ENCODE peak calls at places on chromosomes 5 and 9, in four cellular contexts. C is Ammon's horn, O is GM23248, F is posterior vena cava. D is an unnamed sample.
A peak's percentile ranks its signal among the peaks of the same experiment; 100 is the strongest.

GRCh38 chr5:127878174-127878750 is 175.1 kb downstream of the CCDC192 start:
- DNase-seq in C (peak; percentile 42), O (peak; percentile 64), F (no peak), D (no peak)

GRCh38 chr5:96159076-96159475 is 197.4 kb upstream of the ELL2 start:
- DNase-seq in C (no peak), O (no peak), F (no peak), D (no peak)

GRCh38 chr9:137434498-137435380 is 6.4 kb downstream of the ENTPD8 start:
- DNase-seq in C (no peak), O (no peak), F (peak; percentile 78), D (no peak)

GRCh38 chr5:173642895-173643481 is 26.5 kb upstream of the BOD1 start:
- DNase-seq in C (no peak), O (no peak), F (no peak), D (no peak)

GRCh38 chr9:16871358-16872151 is 1.1 kb upstream of the BNC2 start:
- DNase-seq in C (peak; percentile 55), O (peak; percentile 82), F (peak; percentile 92), D (no peak)

GRCh38 chr5:113084402-113085083 is 107.9 kb downstream of the DCP2 start:
- DNase-seq in C (no peak), O (no peak), F (no peak), D (no peak)

GRCh38 chr9:93678199-93679019 is 102.0 kb downstream of the PHF2 start:
- DNase-seq in C (no peak), O (no peak), F (peak; percentile 76), D (peak; percentile 76)

GRCh38 chr9:127723450-127723849 is 7.6 kb downstream of the TTC16 start:
- DNase-seq in C (no peak), O (peak; percentile 93), F (no peak), D (no peak)

GRCh38 chr5:66518753-66519152 is 77.4 kb upstream of the MAST4 start:
- DNase-seq in C (no peak), O (no peak), F (no peak), D (no peak)

GRCh38 chr5:43065384-43066230 is 25.5 kb upstream of the ANXA2R start:
- DNase-seq in C (peak; percentile 38), O (peak; percentile 81), F (peak; percentile 94), D (no peak)

GRCh38 chr9:95373765-95374435 is 56.4 kb upstream of the FANCC start:
- DNase-seq in C (no peak), O (no peak), F (no peak), D (no peak)

GRCh38 chr5:38596997-38597396 is 40.6 kb upstream of the LIFR start:
- DNase-seq in C (no peak), O (no peak), F (no peak), D (no peak)

GRCh38 chr5:20300110-20300509 is 312.1 kb upstream of the CDH18 start:
- DNase-seq in C (no peak), O (no peak), F (no peak), D (no peak)

GRCh38 chr9:131732061-131732526 is 7.8 kb downstream of the RAPGEF1 start:
- DNase-seq in C (no peak), O (peak; percentile 96), F (no peak), D (no peak)

GRCh38 chr9:120842685-120843485 is at the start of gene PSMD5:
- DNase-seq in C (peak; percentile 96), O (peak; percentile 100), F (peak; percentile 100), D (peak; percentile 99)

GRCh38 chr9:17219261-17219660 is 84.4 kb downstream of the CNTLN start:
- DNase-seq in C (no peak), O (peak; percentile 27), F (no peak), D (no peak)

GRCh38 chr5:17802256-17802655 is 168.0 kb downstream of the TAF11L14 start:
- DNase-seq in C (no peak), O (no peak), F (no peak), D (no peak)

GRCh38 chr5:123125953-123126352 is 36.9 kb downstream of the PRDM6 start:
- DNase-seq in C (no peak), O (peak; percentile 81), F (no peak), D (no peak)

GRCh38 chr5:143248822-143249579 is 154.5 kb downstream of the NR3C1 start:
- DNase-seq in C (no peak), O (peak; percentile 90), F (no peak), D (no peak)

GRCh38 chr5:32444946-32445758 is 612 bp upstream of the ZFR start:
- DNase-seq in C (no peak), O (no peak), F (no peak), D (no peak)

GRCh38 chr9:132404228-132404881 is 2.3 kb downstream of the TTF1 start:
- DNase-seq in C (no peak), O (no peak), F (no peak), D (no peak)

GRCh38 chr5:149618581-149619248 is 37.4 kb downstream of the ARHGEF37 start:
- DNase-seq in C (peak; percentile 69), O (peak; percentile 90), F (no peak), D (no peak)

GRCh38 chr9:77502568-77502967 is 145.6 kb downstream of the GNA14 start:
- DNase-seq in C (no peak), O (peak; percentile 44), F (no peak), D (no peak)

GRCh38 chr5:112718344-112718743 is 19.3 kb upstream of the APC start:
- DNase-seq in C (no peak), O (no peak), F (no peak), D (no peak)

GRCh38 chr5:181114844-181115778 is 15.9 kb downstream of the OR2V1 start:
- DNase-seq in C (no peak), O (peak; percentile 71), F (no peak), D (peak; percentile 69)

GRCh38 chr5:24535646-24536045 is 109.1 kb downstream of the CDH10 start:
- DNase-seq in C (no peak), O (no peak), F (no peak), D (no peak)

GRCh38 chr5:33091571-33092363 is 349.0 kb upstream of the TARS1 start:
- DNase-seq in C (no peak), O (peak; percentile 81), F (no peak), D (no peak)

GRCh38 chr5:68176802-68177479 is 38.6 kb upstream of the PIK3R1 start:
- DNase-seq in C (no peak), O (no peak), F (no peak), D (no peak)

GRCh38 chr5:44536650-44537260 is 147.5 kb upstream of the FGF10 start:
- DNase-seq in C (peak; percentile 35), O (peak; percentile 63), F (no peak), D (no peak)

GRCh38 chr5:149113669-149114068 is 27.6 kb upstream of the ABLIM3 start:
- DNase-seq in C (no peak), O (peak; percentile 77), F (no peak), D (no peak)

GRCh38 chr5:45696206-45696836 is at the start of gene HCN1:
- DNase-seq in C (peak; percentile 90), O (peak; percentile 88), F (peak; percentile 92), D (no peak)

GRCh38 chr9:37422289-37423104 is at the start of gene GRHPR:
- DNase-seq in C (peak; percentile 98), O (peak; percentile 93), F (peak; percentile 97), D (peak; percentile 98)

GRCh38 chr5:112065818-112066217 is 308.8 kb upstream of the NREP start:
- DNase-seq in C (no peak), O (no peak), F (no peak), D (no peak)

GRCh38 chr9:79325501-79325900 is 246.3 kb upstream of the TLE4 start:
- DNase-seq in C (no peak), O (no peak), F (no peak), D (no peak)

D was measured in mesenteric fat pad.